ENCODE peak calls at places on chromosomes 16 and 17, in five cellular contexts. I is HS-27A; Z is AML-193; S is activated CD4-positive, alpha-beta T cell treated with anti-CD3 and anti-CD28 coated beads, Interleukin-2, amount 50 U/mL, for 1 hour; A is stimulated activated CD4-positive, alpha-beta T cell treated with anti-CD3 and anti-CD28 coated beads, Interleukin-15, amount 100 ng/mL, for 1 hour. V is an unnamed sample.

GRCh38 chr17:16935241-16935663 is 36.7 kb downstream of the TNFRSF13B start:
- DNase-seq in I (no peak), Z (no peak), S (no peak), A (no peak), V (peak)

GRCh38 chr16:56357291-56357764 is 68.0 kb downstream of the AMFR start:
- DNase-seq in I (no peak), Z (no peak), S (no peak), A (no peak), V (peak)

GRCh38 chr17:78322858-78323455 is 36.9 kb downstream of the SOCS3 start:
- DNase-seq in I (no peak), Z (no peak), S (no peak), A (no peak), V (no peak)

GRCh38 chr16:66342294-66342900 is 24.1 kb upstream of the CDH5 start:
- DNase-seq in I (no peak), Z (peak), S (peak), A (no peak), V (no peak)

GRCh38 chr16:369866-370436 is 387 bp downstream of the MRPL28 start:
- DNase-seq in I (no peak), Z (no peak), S (no peak), A (no peak), V (no peak)

GRCh38 chr17:80833952-80834895 is 157.4 kb upstream of the CHMP6 start:
- DNase-seq in I (no peak), Z (no peak), S (no peak), A (no peak), V (no peak)

GRCh38 chr17:81135503-81136283 is 29.6 kb upstream of the PVALEF start:
- DNase-seq in I (no peak), Z (no peak), S (no peak), A (no peak), V (no peak)

GRCh38 chr16:52843386-52843785 is 209.3 kb downstream of the CHD9NB start:
- DNase-seq in I (no peak), Z (no peak), S (no peak), A (no peak), V (no peak)

GRCh38 chr17:73288534-73289302 is 23.1 kb downstream of the CDC42EP4 start:
- DNase-seq in I (no peak), Z (no peak), S (no peak), A (no peak), V (no peak)

GRCh38 chr16:11621920-11622651 is 35.4 kb upstream of the LITAF start:
- DNase-seq in I (no peak), Z (no peak), S (peak), A (peak), V (no peak)

GRCh38 chr16:30829130-30830071 is 42.4 kb upstream of the ZNF629 start:
- DNase-seq in I (no peak), Z (no peak), S (no peak), A (no peak), V (no peak)

GRCh38 chr17:63647065-63647725 is 25.0 kb downstream of the MAP3K3 start:
- DNase-seq in I (no peak), Z (no peak), S (no peak), A (no peak), V (no peak)

GRCh38 chr17:17044846-17045561 is 2.7 kb downstream of the MPRIP start:
- DNase-seq in I (peak), Z (peak), S (no peak), A (no peak), V (no peak)

GRCh38 chr16:25148568-25149215 is 37.1 kb downstream of the LCMT1 start:
- DNase-seq in I (no peak), Z (no peak), S (no peak), A (no peak), V (no peak)

GRCh38 chr17:16415031-16415924 is at the start of gene TRPV2:
- DNase-seq in I (no peak), Z (no peak), S (peak), A (peak), V (no peak)

GRCh38 chr16:22770866-22771265 is 43.1 kb upstream of the HS3ST2 start:
- DNase-seq in I (no peak), Z (no peak), S (no peak), A (no peak), V (no peak)

GRCh38 chr17:47703671-47704070 is 9.7 kb downstream of the TBKBP1 start:
- DNase-seq in I (no peak), Z (no peak), S (no peak), A (no peak), V (no peak)

GRCh38 chr16:31423241-31423640 is 4.9 kb downstream of the COX6A2 start:
- DNase-seq in I (no peak), Z (no peak), S (no peak), A (no peak), V (no peak)

GRCh38 chr16:27230562-27230991 is 27.3 kb downstream of the KDM8 start:
- DNase-seq in I (no peak), Z (no peak), S (peak), A (peak), V (no peak)

GRCh38 chr16:81335669-81336068 is 20.9 kb downstream of the GAN start:
- DNase-seq in I (no peak), Z (no peak), S (no peak), A (no peak), V (no peak)

GRCh38 chr17:57080708-57081107 is 4.3 kb upstream of the AKAP1 start:
- DNase-seq in I (no peak), Z (no peak), S (no peak), A (no peak), V (no peak)